ENCODE peak calls at places on chromosomes 6 and 20, in nine cellular contexts. U is HFF-Myc, D is adrenal gland, F is fibroblast of lung, O is heart right ventricle, K is choroid plexus epithelial cell, G is heart left ventricle, R is epithelial cell of esophagus, E is uterus. M is an unnamed sample.

GRCh38 chr20:64079273-64080012 is at the start of gene RGS19:
- DNase-seq in U (no peak), D (peak), F (peak), O (peak), K (peak), G (peak), R (peak), E (no peak), M (peak)

GRCh38 chr20:35001596-35002362 is 46.1 kb downstream of the MYH7B start:
- DNase-seq in U (no peak), D (no peak), F (no peak), O (no peak), K (peak), G (no peak), R (peak), E (no peak), M (no peak)

GRCh38 chr6:9140181-9140580 is 704.8 kb upstream of the SLC35B3 start:
- DNase-seq in U (no peak), D (peak), F (no peak), O (no peak), K (no peak), G (no peak), R (peak), E (no peak), M (peak)

GRCh38 chr6:140105857-140106256 is 731.4 kb upstream of the CITED2 start:
- DNase-seq in U (no peak), D (no peak), F (peak), O (no peak), K (peak), G (no peak), R (peak), E (peak), M (peak)

GRCh38 chr6:1015819-1016218 is 296.1 kb upstream of the FOXQ1 start:
- DNase-seq in U (peak), D (no peak), F (peak), O (no peak), K (peak), G (no peak), R (no peak), E (no peak), M (no peak)

GRCh38 chr6:39360378-39360777 is 37.9 kb upstream of the KCNK16 start:
- DNase-seq in U (no peak), D (peak), F (no peak), O (no peak), K (no peak), G (no peak), R (no peak), E (no peak), M (no peak)

GRCh38 chr6:34817337-34817910 is 25.5 kb downstream of the BLTP3A start:
- DNase-seq in U (no peak), D (no peak), F (no peak), O (no peak), K (no peak), G (no peak), R (no peak), E (no peak), M (no peak)

GRCh38 chr6:42978487-42978792 is 541 bp downstream of the PEX6 start:
- DNase-seq in U (no peak), D (peak), F (no peak), O (no peak), K (peak), G (no peak), R (no peak), E (no peak), M (no peak)

GRCh38 chr6:118528129-118528528 is 20.0 kb upstream of the PLN start:
- DNase-seq in U (no peak), D (no peak), F (peak), O (no peak), K (no peak), G (no peak), R (no peak), E (no peak), M (no peak)

GRCh38 chr6:150418825-150419594 is 50.2 kb downstream of the IYD start:
- DNase-seq in U (peak), D (peak), F (peak), O (peak), K (peak), G (peak), R (peak), E (peak), M (peak)

GRCh38 chr6:106256201-106256968 is 69.2 kb downstream of the ATG5 start:
- DNase-seq in U (peak), D (no peak), F (no peak), O (no peak), K (peak), G (no peak), R (peak), E (no peak), M (peak)

GRCh38 chr6:20706293-20707165 is 172.3 kb downstream of the CDKAL1 start:
- DNase-seq in U (peak), D (no peak), F (peak), O (no peak), K (peak), G (no peak), R (peak), E (no peak), M (peak)

GRCh38 chr6:42266542-42266941 is 48.9 kb upstream of the MRPS10 start:
- DNase-seq in U (no peak), D (no peak), F (no peak), O (no peak), K (no peak), G (no peak), R (no peak), E (no peak), M (no peak)

GRCh38 chr6:132461958-132462357 is 51.0 kb downstream of the STX7 start:
- DNase-seq in U (no peak), D (no peak), F (no peak), O (no peak), K (no peak), G (no peak), R (peak), E (no peak), M (no peak)

GRCh38 chr6:158938811-158939254 is 61.2 kb downstream of the RSPH3 start:
- DNase-seq in U (no peak), D (no peak), F (no peak), O (no peak), K (no peak), G (no peak), R (peak), E (no peak), M (no peak)

GRCh38 chr6:39688494-39688893 is 36.7 kb downstream of the KIF6 start:
- DNase-seq in U (no peak), D (no peak), F (peak), O (no peak), K (peak), G (no peak), R (peak), E (no peak), M (peak)

GRCh38 chr6:92126088-92126487 is 1293.3 kb downstream of the EPHA7 start:
- DNase-seq in U (no peak), D (no peak), F (no peak), O (no peak), K (no peak), G (no peak), R (peak), E (no peak), M (no peak)

GRCh38 chr20:41365785-41366545 is 653 bp downstream of the EMILIN3 start:
- DNase-seq in U (no peak), D (no peak), F (no peak), O (no peak), K (no peak), G (peak), R (peak), E (no peak), M (no peak)

GRCh38 chr6:11096109-11096508 is 2.5 kb downstream of the SMIM13 start:
- DNase-seq in U (no peak), D (no peak), F (peak), O (no peak), K (peak), G (no peak), R (peak), E (no peak), M (peak)

GRCh38 chr6:136920858-136921520 is 1.1 kb upstream of the SLC35D3 start:
- DNase-seq in U (no peak), D (no peak), F (peak), O (no peak), K (peak), G (no peak), R (no peak), E (no peak), M (peak)
- H3K4me3 ChIP-seq in U (peak), D (no peak), F (peak), O (peak), K (peak), G (peak), R (peak), E (peak), M (peak)

GRCh38 chr6:41022294-41022693 is 16.7 kb downstream of the UNC5CL start:
- DNase-seq in U (peak), D (no peak), F (peak), O (no peak), K (peak), G (no peak), R (peak), E (no peak), M (peak)
- TF ChIP-seq CTCF in U (no peak), D (no peak), F (no peak), O (no peak), K (no peak), G (no peak), R (no peak), E (no peak), M (no peak)

GRCh38 chr20:62065669-62066338 is at the start of gene TAF4:
- DNase-seq in U (no peak), D (peak), F (peak), O (peak), K (peak), G (peak), R (peak), E (peak), M (peak)
- H3K4me3 ChIP-seq in U (peak), D (no peak), F (peak), O (peak), K (peak), G (peak), R (peak), E (peak), M (peak)

DNA sequence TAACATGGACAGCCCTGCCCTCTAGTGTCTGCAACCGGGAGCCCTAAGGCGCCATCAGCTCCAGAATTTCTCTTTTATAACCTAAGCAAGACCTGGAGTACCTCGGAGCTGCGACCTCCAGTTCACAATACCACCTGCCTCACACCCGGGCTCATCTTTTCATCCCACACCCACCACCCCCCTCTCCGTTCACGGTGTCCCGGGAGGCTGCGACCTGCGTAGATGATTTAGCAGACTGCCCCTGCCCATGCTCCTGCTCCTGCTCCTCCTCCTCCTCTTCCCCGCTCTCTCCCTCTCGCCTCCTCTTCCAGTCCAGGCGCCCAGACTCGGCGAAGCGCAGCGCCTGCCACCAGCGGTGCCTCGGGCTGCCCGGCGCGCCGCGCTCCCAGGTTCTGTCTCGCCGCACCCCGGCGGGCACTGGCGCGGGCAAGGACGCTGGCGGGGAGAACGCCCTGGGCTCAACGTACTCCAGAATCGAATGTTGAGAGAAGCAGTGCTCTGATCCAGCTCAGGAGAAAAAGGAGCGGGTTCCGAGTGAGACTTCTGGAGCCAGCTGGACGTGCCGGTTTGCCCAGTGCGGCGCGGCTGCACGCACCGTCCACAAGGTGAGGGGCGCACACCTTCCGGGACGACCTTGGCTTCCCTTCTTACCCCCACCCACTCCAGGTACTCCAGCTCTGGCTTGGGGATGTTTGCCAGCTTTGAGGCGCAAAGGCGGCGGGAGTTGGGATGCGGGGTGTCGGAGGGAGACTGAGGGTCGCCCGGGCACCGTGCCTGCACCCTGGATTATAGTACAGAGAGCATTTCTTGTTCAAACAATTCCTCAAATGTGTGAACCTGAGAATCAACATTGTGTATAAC is at the start of gene HTR1E:
- DNase-seq in U (no peak), D (peak), F (peak), O (no peak), K (peak), G (peak), R (peak), E (peak), M (peak)
- TF ChIP-seq CTCF in U (peak), D (peak), F (peak), O (no peak), K (peak), G (peak), R (peak), E (peak), M (peak)

DNA sequence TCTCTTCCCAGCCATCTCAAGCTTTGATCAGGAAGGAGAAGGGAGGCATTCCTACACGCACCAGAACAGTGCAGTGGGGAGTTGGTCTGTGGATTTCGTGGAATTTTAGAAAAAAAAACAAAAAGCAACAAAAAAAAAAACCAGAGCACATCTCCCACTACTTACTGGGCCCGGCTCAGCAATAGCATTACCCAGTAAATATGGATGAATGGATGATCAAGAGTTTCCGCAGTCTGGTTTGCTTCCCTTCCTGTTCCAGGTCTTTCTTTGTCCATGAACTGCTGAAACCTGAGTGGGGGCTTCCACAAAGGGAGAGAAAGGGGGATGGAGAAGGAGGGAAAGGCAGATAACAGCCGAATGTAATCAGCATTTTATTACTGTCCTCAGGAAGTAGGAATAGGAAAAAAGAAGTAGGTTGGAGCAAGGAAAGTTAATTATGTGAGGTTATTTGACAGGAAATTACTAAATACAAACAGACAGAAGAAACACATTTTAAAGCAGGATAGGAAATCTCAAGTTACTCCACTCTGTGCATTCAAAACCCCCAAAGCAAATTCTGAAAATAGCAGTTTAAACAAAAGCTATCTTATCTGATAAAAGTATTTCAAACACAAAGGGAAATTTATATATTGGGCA is 349.0 kb downstream of the PRL start:
- DNase-seq in U (no peak), D (no peak), F (no peak), O (no peak), K (peak), G (no peak), R (no peak), E (no peak), M (peak)
- H3K4me3 ChIP-seq in U (no peak), D (no peak), F (no peak), O (no peak), K (no peak), G (no peak), R (no peak), E (no peak), M (no peak)

GRCh38 chr6:123962508-123962907 is 158.8 kb downstream of the NKAIN2 start:
- DNase-seq in U (no peak), D (no peak), F (no peak), O (no peak), K (no peak), G (no peak), R (peak), E (no peak), M (no peak)

GRCh38 chr6:123967900-123968299 is 164.2 kb downstream of the NKAIN2 start:
- DNase-seq in U (no peak), D (no peak), F (no peak), O (no peak), K (no peak), G (no peak), R (no peak), E (no peak), M (no peak)

GRCh38 chr6:123965894-123966293 is 162.2 kb downstream of the NKAIN2 start:
- DNase-seq in U (no peak), D (no peak), F (peak), O (peak), K (peak), G (no peak), R (peak), E (no peak), M (peak)
- TF ChIP-seq CTCF in U (no peak), D (no peak), F (peak), O (peak), K (peak), G (peak), R (peak), E (no peak), M (peak)

GRCh38 chr6:116328528-116328903 is 42.2 kb upstream of the DSE start:
- DNase-seq in U (no peak), D (no peak), F (no peak), O (no peak), K (peak), G (no peak), R (no peak), E (no peak), M (peak)

GRCh38 chr6:116330511-116330910 is 40.2 kb upstream of the DSE start:
- DNase-seq in U (no peak), D (no peak), F (no peak), O (no peak), K (no peak), G (no peak), R (peak), E (no peak), M (no peak)

GRCh38 chr6:116329156-116329555 is 41.6 kb upstream of the DSE start:
- DNase-seq in U (no peak), D (no peak), F (peak), O (no peak), K (peak), G (no peak), R (no peak), E (no peak), M (no peak)

GRCh38 chr6:116326392-116326717 is 44.4 kb upstream of the DSE start:
- DNase-seq in U (no peak), D (no peak), F (no peak), O (no peak), K (no peak), G (no peak), R (no peak), E (no peak), M (no peak)

DNA sequence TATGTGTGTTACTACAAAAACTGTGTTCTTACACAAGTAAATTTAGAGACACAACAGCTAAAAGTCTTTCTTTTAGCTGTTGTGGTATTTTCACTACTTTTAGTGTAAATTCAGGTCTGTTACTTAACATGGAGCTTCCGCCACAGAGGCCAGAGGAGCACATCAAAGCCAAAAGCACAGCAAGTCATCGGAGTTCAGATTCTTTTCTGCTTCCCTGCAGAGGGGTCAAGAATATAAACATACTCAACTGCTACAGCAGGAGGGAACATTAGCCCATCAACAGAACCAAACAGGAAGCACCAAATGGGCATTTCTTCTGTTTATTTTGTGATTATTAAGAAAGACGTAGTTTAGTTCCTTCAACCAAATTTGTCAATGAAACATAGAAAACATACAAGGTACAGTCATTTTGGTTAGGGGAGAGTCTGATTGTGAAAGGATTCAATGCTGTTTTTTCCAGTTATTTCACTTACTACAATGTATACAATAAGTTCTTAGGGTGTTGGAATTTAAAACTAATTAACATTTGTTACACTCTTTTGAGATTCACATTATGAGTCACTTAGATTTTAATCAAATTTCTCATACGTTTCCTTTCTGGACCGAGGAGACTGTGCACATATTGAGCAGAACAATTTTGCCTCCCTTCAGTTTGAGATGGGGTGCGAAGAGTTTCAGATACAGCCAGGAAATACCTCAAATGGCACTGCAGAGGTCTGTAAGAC is 42.8 kb upstream of the DSE start:
- DNase-seq in U (no peak), D (no peak), F (peak), O (no peak), K (peak), G (no peak), R (no peak), E (no peak), M (peak)
- H3K4me3 ChIP-seq in U (no peak), D (no peak), F (no peak), O (no peak), K (no peak), G (no peak), R (no peak), E (no peak), M (no peak)

GRCh38 chr6:134295953-134296553 is 21.9 kb downstream of the SGK1 start:
- DNase-seq in U (peak), D (peak), F (peak), O (peak), K (peak), G (peak), R (peak), E (peak), M (peak)

GRCh38 chr6:134296762-134297161 is 21.1 kb downstream of the SGK1 start:
- DNase-seq in U (no peak), D (no peak), F (no peak), O (no peak), K (no peak), G (no peak), R (no peak), E (no peak), M (no peak)

GRCh38 chr6:134293659-134294161 is 24.2 kb downstream of the SGK1 start:
- DNase-seq in U (no peak), D (no peak), F (no peak), O (no peak), K (no peak), G (no peak), R (no peak), E (no peak), M (no peak)

GRCh38 chr6:134303903-134304302 is 14.0 kb downstream of the SGK1 start:
- DNase-seq in U (no peak), D (no peak), F (no peak), O (no peak), K (peak), G (no peak), R (no peak), E (no peak), M (no peak)

GRCh38 chr6:134299236-134299635 is 18.7 kb downstream of the SGK1 start:
- DNase-seq in U (no peak), D (no peak), F (peak), O (no peak), K (peak), G (no peak), R (peak), E (no peak), M (peak)
- TF ChIP-seq CTCF in U (no peak), D (no peak), F (no peak), O (no peak), K (no peak), G (no peak), R (no peak), E (no peak), M (no peak)